ENCODE peak calls at places on chromosome 22, in four cellular contexts. U is PC-3, C is tibial artery, Q is vagina. D is an unnamed sample. For H3K36me3, the result is how much of the 10 kb centered on the place peaks cover.

GRCh38 chr22:27488456-27489224 is 312.9 kb downstream of the MN1 start:
- DNase-seq in Q (no peak), C (peak), U (peak), D (no peak)

GRCh38 chr22:50144005-50144614 is 26.4 kb upstream of the PANX2 start:
- DNase-seq in C (no peak), Q (no peak), U (no peak), D (no peak)

GRCh38 chr22:35733742-35734516 is 16.3 kb downstream of the APOL5 start:
- DNase-seq in Q (no peak), C (no peak), U (no peak), D (no peak)

GRCh38 chr22:30874431-30875370 is 93.9 kb downstream of the MORC2 start:
- DNase-seq in Q (no peak), C (peak), U (no peak), D (peak)

GRCh38 chr22:45453764-45454163 is 40.3 kb downstream of the RIBC2 start:
- DNase-seq in Q (no peak), U (no peak), C (no peak), D (no peak)

GRCh38 chr22:19396934-19397728 is 34.4 kb downstream of the HIRA start:
- DNase-seq in Q (no peak), C (no peak), U (no peak), D (no peak)

GRCh38 chr22:50267591-50268390 is 2.4 kb downstream of the MAPK11 start:
- DNase-seq in U (no peak), C (peak), Q (no peak), D (peak)

GRCh38 chr22:26975381-26975780 is 318.0 kb downstream of the MIAT start:
- DNase-seq in Q (no peak), C (no peak), U (no peak), D (no peak)

GRCh38 chr22:35609261-35609660 is 7.9 kb downstream of the MB start:
- DNase-seq in U (no peak), C (no peak), Q (no peak), D (no peak)

GRCh38 chr22:47512617-47513016 is 750.2 kb downstream of the TBC1D22A start:
- DNase-seq in C (no peak), Q (no peak), U (no peak), D (no peak)

GRCh38 chr22:27507066-27507715 is 294.4 kb downstream of the MN1 start:
- DNase-seq in U (peak), Q (no peak), C (no peak), D (no peak)

GRCh38 chr22:28151241-28151640 is 232.2 kb upstream of the PITPNB start:
- DNase-seq in C (no peak), U (no peak), Q (no peak), D (peak)

GRCh38 chr22:25318081-25318823 is 98.8 kb downstream of the CRYBB2 start:
- DNase-seq in C (no peak), U (no peak), Q (no peak), D (no peak)

GRCh38 chr22:26185190-26185589 is 15.9 kb downstream of the SEZ6L start:
- DNase-seq in C (no peak), U (no peak), Q (no peak), D (no peak)

GRCh38 chr22:35868938-35869337 is 151.3 kb downstream of the APOL5 start:
- DNase-seq in Q (no peak), C (no peak), U (peak), D (no peak)

GRCh38 chr22:33593818-33594217 is 326.5 kb downstream of the LARGE1 start:
- DNase-seq in Q (no peak), U (no peak), C (no peak), D (no peak)

GRCh38 chr22:39332441-39333064 is 13.1 kb upstream of the RPL3 start:
- DNase-seq in Q (no peak), C (no peak), U (no peak), D (no peak)

DNA sequence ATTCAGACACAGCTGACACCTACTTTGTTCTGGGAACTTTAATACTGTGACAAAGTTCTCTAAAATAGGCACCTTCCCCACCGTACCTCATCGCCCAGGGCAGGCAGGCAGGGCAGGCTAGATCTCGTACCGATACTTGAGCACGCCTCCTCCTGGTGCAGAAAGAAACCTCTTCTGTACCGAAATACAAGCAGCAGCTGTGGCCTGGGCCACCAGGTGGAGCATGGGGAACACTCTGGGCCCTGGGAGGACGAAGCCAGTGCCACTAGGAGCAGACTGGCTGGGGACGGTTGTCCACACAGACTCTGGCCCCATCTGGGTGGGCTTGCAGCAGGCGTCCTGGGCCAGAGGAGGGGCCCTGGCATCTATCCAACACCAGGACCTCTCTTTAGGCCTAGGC is 12.8 kb downstream of the PMM1 start:
- DNase-seq in C (peak), U (peak), Q (no peak), D (peak)
- TF ChIP-seq CTCF in C (peak), U (peak), Q (peak), D (peak)

DNA sequence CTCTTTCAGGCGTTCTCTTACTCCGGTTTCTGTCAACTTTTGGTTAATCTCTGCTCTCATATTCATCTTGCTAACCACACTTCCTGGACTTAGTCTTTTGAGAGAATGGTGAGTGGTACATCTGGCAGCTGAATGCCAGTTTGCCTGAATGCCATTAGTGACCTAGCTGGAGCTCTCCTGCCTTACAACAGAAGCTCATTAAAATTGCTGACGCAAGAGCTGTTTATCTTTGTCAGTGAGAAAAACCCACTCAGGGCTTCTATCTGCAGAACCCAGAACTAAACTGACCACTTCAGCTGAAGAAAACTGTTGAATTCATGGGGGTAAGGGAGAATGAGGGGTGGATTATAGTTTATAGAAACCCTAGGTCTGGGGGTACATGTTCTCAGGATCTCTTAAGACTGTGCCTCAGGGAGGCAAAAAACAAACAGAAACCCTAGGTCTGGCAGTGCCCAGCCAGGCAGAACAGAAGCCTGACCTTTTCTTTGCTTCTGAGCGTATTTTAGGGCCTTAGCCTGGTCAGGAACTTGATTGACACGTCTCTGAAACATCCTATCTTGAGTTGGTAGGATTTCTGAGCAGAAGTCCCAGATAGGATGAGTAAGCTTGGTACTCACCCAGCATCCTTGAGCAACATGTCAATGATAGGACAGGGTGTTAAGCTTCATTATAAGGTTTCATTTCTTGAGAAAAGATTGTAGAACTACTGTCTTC is 52.8 kb upstream of the YWHAH start:
- DNase-seq in U (no peak), Q (no peak), C (no peak), D (no peak)
- H3K36me3 ChIP-seq in U (under half), Q (under half), C (under half), D (under half)

DNA sequence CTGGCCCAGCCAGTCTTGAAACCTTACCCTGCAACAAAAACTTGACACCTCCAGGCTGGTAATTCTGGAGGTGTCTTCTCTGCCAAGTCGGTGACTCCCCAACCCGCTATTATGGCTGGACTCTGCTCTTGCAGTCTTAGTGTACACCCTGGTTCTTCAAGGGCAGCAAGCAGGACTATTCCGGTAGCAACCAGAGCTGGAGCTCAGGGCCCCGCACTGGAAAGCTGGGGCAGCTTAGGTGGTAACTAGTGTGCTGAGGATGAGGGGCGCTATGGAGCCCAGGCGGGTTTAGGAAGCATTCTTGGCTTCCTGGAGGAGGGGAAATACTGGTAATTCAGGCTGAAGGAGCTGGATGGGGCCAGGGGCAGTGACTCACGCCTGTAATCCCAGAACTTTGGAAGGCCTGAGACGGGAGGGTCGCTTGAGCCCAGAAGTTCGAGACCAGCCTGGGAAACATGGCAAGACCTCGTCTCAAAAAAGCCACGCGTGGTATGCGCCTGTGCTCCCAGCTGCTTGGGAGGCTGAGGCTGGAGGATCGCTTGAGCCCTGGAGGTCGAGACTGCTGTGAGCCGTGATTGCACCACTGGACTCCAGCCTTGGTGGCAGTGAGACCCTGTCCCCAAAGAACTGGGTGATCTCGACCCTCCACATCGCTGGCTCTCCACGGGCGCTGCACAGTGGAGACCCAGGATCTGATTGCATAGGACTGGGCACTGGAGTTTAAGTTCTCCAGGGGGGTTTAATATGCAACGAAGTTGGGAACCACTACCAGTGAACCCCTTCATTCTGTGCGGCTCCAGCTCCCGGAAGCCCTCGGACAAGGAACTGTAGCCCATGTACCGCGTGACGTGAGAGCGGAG is 10.6 kb upstream of the AIFM3 start:
- DNase-seq in U (peak), C (no peak), Q (no peak), D (peak)
- TF ChIP-seq CTCF in U (peak), C (no peak), Q (no peak), D (no peak)

DNA sequence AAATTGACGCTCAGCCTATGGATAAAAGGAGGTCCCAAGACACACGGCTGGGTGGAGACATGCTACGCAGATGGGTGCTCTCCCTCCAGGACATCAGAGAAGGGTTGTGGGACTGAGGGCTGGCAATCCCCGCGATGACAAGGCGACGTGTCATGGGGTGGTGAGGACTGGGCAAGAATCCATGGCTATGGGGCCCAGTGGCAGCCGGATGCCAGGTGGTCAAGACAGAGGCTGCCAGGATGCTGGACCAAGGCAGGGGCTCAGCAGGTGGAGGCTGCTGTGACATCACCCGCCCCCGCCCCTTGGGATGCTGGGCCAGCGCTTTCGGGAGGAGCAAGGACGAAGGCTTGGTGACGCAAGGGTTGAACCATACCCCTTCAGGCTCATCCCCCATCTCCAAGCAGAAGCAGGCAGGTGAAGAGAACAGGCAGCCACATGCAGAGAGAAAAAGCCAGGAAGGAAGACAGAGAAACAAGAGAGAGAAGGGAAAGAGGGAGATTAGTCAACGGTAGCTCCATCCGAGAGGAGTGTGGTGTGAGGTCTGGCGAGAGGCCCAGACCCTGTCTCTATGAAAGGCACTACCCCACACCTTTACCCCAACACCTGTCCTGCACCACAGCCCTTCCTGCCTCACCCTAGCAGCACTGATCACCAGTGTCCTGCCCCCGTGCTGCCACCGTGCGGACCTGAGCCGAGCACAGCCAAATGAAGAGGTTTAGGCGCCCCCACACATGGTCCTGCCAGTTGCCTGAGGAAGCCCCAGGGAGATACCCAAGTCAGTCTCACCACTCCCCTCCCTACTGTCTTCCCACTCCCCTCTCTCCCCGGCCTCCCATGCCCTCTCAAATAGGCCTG is 24.1 kb upstream of the RASL10A start:
- DNase-seq in U (peak), C (no peak), Q (no peak), D (no peak)
- H3K36me3 ChIP-seq in U (under half), C (half or more), Q (under half), D (under half)

GRCh38 chr22:43848366-43849171 is 13.7 kb downstream of the SULT4A1 start:
- DNase-seq in U (peak), C (peak), Q (no peak), D (no peak)
- TF ChIP-seq CTCF in U (peak), C (no peak), Q (no peak), D (peak)

DNA sequence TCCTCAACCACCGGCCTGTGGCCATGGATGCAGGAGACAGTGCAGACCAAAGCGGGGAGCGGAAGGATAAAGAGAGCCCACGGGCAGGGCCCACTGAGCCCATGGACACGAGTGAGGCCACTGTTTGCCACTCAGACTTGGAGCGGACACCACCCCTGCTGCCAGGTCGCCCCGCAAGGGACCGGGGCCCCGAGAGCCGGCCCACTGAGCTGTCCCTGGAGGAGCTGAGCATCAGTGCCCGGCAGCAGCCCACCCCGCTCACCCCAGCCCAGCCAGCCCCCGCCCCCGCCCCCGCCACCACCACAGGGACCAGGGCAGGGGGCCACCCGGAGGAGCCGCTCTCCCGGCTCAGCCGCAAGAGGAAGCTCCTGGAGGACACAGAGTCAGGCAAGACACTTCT is 14.5 kb upstream of the SUSD2 start:
- DNase-seq in C (no peak), Q (no peak), U (no peak), D (no peak)
- H3K36me3 ChIP-seq in C (half or more), Q (under half), U (under half), D (under half)

DNA sequence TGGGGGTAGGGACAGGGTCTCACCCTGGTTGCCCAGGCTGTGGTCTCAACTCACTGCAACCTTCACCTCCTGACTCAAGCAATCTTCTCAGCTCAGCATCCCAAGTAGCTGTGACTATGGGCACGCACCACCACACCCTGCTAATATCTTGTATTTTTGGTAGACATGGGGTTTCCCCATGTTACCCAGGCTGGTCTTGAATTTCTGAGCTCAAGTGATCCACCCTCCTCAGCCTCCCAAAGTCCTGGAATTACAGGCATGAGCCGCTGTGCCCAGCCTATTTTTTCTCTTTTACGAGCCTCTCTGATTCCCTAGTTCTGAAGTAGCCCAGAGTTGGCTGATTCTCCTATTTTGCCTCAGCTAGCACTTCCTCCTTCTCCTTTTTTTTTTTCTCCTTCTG is 83.6 kb downstream of the ZNF280B start:
- DNase-seq in Q (peak), C (no peak), U (no peak), D (no peak)
- TF ChIP-seq CTCF in Q (no peak), C (no peak), U (no peak), D (no peak)

GRCh38 chr22:41050873-41051272 is 41.5 kb upstream of the EP300 start:
- DNase-seq in U (no peak), Q (no peak), C (no peak), D (no peak)
- H3K36me3 ChIP-seq in U (under half), Q (under half), C (under half), D (under half)

DNA sequence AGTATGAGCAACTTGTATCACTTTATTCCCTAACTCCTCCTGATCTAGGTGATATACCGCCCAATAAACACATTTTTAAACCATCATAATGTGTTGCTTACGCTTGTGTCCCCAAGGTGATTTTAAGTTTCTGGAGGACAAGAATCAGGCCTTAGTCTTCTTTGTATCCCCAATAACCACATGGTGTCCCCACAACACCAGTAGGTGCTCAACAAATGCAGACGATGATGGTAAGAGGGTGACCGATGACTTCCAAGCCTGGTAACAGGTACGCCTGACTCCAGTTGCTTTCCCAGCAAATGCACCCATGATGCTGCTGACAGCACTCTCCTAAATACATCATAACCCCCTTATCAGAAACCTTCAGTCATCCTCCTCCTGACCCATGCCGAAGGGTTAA is 64.2 kb downstream of the EFCAB6 start:
- DNase-seq in U (no peak), Q (peak), C (no peak), D (no peak)
- TF ChIP-seq CTCF in U (no peak), Q (no peak), C (no peak), D (no peak)

DNA sequence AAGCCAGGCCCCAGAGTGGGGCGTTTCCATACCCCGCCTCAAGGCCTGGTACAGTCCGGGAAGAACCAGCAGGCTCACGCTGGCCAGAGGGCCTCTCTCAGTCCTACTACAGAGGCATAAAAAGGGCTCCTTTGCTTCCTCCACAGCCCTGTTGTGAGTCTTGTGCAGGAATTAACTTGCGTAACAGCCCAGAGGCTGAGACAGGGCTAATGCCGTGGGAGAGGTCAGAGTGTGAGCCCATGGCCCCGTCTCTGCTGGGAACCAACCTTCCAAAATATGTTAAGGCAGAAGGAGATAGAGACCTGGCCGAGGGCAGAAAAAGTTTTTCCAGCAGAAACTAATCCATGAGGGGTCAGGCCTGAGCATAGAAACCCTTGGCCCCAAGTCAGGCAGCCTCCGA is 19.9 kb upstream of the TMEM184B start:
- DNase-seq in Q (no peak), C (no peak), U (no peak), D (no peak)
- H3K36me3 ChIP-seq in Q (under half), C (half or more), U (under half), D (under half)

D was measured in Caco-2.